ENCODE peak calls at places on chromosomes 4 and X, in four cellular contexts. J is Panc1, R is upper lobe of right lung, L is GM13977. M is an unnamed sample.

GRCh38 chrX:17616936-17617335 is 120.4 kb upstream of the SCML1 start:
- DNase-seq in L (no peak), R (no peak), J (no peak), M (no peak)

GRCh38 chr4:24922416-24922815 is 9.6 kb upstream of the CCDC149 start:
- DNase-seq in J (no peak), L (no peak), R (no peak), M (no peak)

GRCh38 chrX:153469811-153470410 is 465 bp downstream of the HAUS7 start:
- DNase-seq in R (no peak), L (no peak), J (no peak), M (no peak)

GRCh38 chr4:79893441-79893840 is 179.6 kb downstream of the ANTXR2 start:
- DNase-seq in L (no peak), R (no peak), J (no peak), M (no peak)

GRCh38 chr4:89289312-89289711 is 18.3 kb downstream of the GPRIN3 start:
- DNase-seq in L (no peak), R (no peak), J (no peak), M (no peak)

GRCh38 chr4:70979445-70980008 is 13.9 kb upstream of the DCK start:
- DNase-seq in L (no peak), J (no peak), R (no peak), M (no peak)

GRCh38 chr4:26171953-26172352 is 148.9 kb upstream of the RBPJ start:
- DNase-seq in J (no peak), L (no peak), R (no peak), M (no peak)

GRCh38 chr4:147570616-147571015 is 46.6 kb upstream of the TMEM184C start:
- DNase-seq in R (no peak), L (no peak), J (no peak), M (no peak)

M was measured in cardiac septum.